ENCODE peak calls at places on chromosomes 2 and 18, in five cellular contexts. Q, O, W, A and F are unnamed samples.

GRCh38 chr2:7672027-7672684 is 754.9 kb downstream of the RNF144A start:
- DNase-seq in Q (peak; percentile 50), O (peak; percentile 35), W (peak; percentile 60), A (peak; percentile 61), F (peak; percentile 14)

GRCh38 chr2:96404446-96405373 is 69.1 kb downstream of the NCAPH start:
- DNase-seq in Q (no peak), O (no peak), W (no peak), A (no peak), F (peak; percentile 4)

GRCh38 chr18:57432765-57433400 is 2.3 kb upstream of the ONECUT2 start:
- DNase-seq in Q (no peak), O (no peak), W (no peak), A (no peak), F (no peak)

GRCh38 chr2:182906454-182906853 is 40.0 kb upstream of the FRZB start:
- DNase-seq in Q (no peak), O (no peak), W (no peak), A (no peak), F (no peak)

GRCh38 chr2:222037211-222037610 is 261.6 kb downstream of the PAX3 start:
- DNase-seq in Q (no peak), O (no peak), W (no peak), A (no peak), F (no peak)

GRCh38 chr2:44836174-44836573 is 105.3 kb upstream of the SIX3 start:
- DNase-seq in Q (no peak), O (no peak), W (no peak), A (no peak), F (no peak)

GRCh38 chr18:12333650-12334279 is 25.7 kb downstream of the TUBB6 start:
- DNase-seq in Q (no peak), O (no peak), W (no peak), A (no peak), F (no peak)

GRCh38 chr18:24878289-24878688 is 417.9 kb downstream of the HRH4 start:
- DNase-seq in Q (peak; percentile 61), O (peak; percentile 64), W (peak; percentile 74), A (peak; percentile 60), F (peak; percentile 75)

GRCh38 chr2:75407038-75407530 is 153.7 kb downstream of the EVA1A start:
- DNase-seq in Q (no peak), O (no peak), W (no peak), A (no peak), F (no peak)

GRCh38 chr2:122643725-122644329 is 888.4 kb downstream of the TSN start:
- DNase-seq in Q (peak; percentile 96), O (peak; percentile 1), W (peak; percentile 90), A (peak; percentile 64), F (peak; percentile 3)

GRCh38 chr2:7880561-7880960 is 801.3 kb upstream of the ID2 start:
- DNase-seq in Q (no peak), O (no peak), W (no peak), A (no peak), F (no peak)

GRCh38 chr18:3036108-3036507 is 23.2 kb upstream of the LPIN2 start:
- DNase-seq in Q (no peak), O (no peak), W (no peak), A (no peak), F (no peak)

GRCh38 chr2:121363632-121364420 is 78.8 kb upstream of the TFCP2L1 start:
- DNase-seq in Q (peak; percentile 88), O (peak; percentile 88), W (peak; percentile 50), A (no peak), F (peak; percentile 88)

GRCh38 chr2:175884673-175885393 is 117.2 kb downstream of the LNPK start:
- DNase-seq in Q (no peak), O (no peak), W (no peak), A (no peak), F (no peak)

GRCh38 chr2:221554769-221555510 is 17.2 kb downstream of the EPHA4 start:
- DNase-seq in Q (no peak), O (peak; percentile 60), W (peak; percentile 37), A (no peak), F (peak; percentile 43)

GRCh38 chr2:96325884-96326255 is 753 bp downstream of the ITPRIPL1 start:
- DNase-seq in Q (no peak), O (no peak), W (no peak), A (no peak), F (no peak)

GRCh38 chr2:62149708-62150107 is 46.2 kb upstream of the B3GNT2 start:
- DNase-seq in Q (peak; percentile 99), O (peak; percentile 96), W (peak; percentile 95), A (peak; percentile 55), F (peak; percentile 95)

DNA sequence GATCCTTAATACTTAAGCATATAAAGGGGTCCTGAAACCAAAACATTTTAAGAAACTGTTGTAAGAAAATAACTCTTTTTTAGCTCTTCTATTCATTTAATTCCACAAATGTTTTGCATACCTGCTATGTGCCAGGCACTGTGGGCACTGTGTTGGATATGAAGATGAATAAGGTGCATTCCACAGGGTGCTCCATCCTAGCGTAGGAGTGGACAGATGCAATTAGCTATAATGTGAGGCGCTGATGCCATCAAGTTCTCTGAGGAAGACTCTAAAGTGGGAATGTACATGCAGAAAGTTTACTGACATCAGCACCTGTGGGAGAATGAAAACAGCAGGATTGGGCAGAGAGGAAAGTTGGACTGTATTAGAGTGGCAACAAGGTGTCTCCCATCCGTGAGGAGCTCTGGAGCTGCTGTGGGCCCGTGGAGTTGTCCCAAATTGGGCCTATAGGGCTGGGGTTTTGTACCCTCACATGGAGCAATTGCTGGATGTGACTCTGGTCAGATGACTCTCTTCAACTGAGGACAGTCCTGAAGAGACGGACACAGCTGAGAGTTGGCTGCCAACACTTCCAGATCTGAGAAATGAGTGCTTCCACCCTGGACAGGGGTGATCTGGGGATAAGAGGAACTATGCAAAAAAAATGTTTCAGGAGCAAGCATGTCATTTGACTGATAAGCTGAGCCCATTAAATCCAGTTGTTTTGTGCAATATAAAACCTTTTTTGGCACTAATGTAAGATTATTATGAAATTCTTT is 22.3 kb downstream of the CD8A start:
- DNase-seq in Q (no peak), O (no peak), W (no peak), A (no peak), F (no peak)
- TF ChIP-seq CTCF in Q (no peak), O (no peak), W (no peak), A (no peak), F (no peak)

GRCh38 chr2:11589316-11589940 is 55.6 kb downstream of the GREB1 start:
- DNase-seq in Q (no peak), O (no peak), W (no peak), A (no peak), F (no peak)
- TF ChIP-seq CTCF in Q (peak; percentile 8), O (no peak), W (no peak), A (no peak), F (peak; percentile 5)

DNA sequence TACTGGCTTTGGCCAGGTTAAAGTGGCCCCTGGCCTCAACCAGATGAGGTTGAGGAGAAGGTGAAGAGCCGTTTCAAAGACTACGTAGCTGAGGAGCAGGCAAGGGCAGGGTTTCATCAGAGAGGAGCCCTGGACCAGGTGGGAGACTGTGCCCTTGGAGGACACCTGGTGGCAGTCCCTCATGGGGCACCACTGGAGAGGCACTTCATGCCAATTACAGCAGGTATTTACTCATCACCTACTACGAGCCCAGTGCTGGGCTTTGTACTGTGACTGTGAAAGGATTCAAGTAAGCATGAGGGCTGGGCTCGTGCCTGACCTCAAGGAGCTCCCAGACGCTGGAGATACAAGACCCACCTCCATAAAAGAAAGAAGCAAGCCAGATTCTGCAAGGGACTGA is 37.6 kb downstream of the SMAD7 start:
- DNase-seq in Q (no peak), O (no peak), W (no peak), A (no peak), F (no peak)
- TF ChIP-seq CTCF in Q (peak; percentile 19), O (no peak), W (peak; percentile 9), A (no peak), F (no peak)

GRCh38 chr2:47128705-47129104 is 26.4 kb downstream of the STPG4 start:
- DNase-seq in Q (no peak), O (no peak), W (no peak), A (no peak), F (no peak)

GRCh38 chr2:47129191-47129711 is 25.9 kb downstream of the STPG4 start:
- DNase-seq in Q (no peak), O (no peak), W (no peak), A (no peak), F (no peak)

GRCh38 chr2:47126783-47127182 is 28.3 kb downstream of the STPG4 start:
- DNase-seq in Q (no peak), O (no peak), W (no peak), A (no peak), F (no peak)

GRCh38 chr2:47133046-47133445 is 22.1 kb downstream of the STPG4 start:
- DNase-seq in Q (no peak), O (no peak), W (no peak), A (no peak), F (no peak)

GRCh38 chr2:47127862-47128543 is 27.1 kb downstream of the STPG4 start:
- DNase-seq in Q (no peak), O (no peak), W (no peak), A (no peak), F (no peak)
- TF ChIP-seq CTCF in Q (no peak), O (no peak), W (no peak), A (no peak), F (no peak)

GRCh38 chr2:24929230-24929629 is 9.2 kb upstream of the ADCY3 start:
- DNase-seq in Q (no peak), O (no peak), W (no peak), A (no peak), F (no peak)
- TF ChIP-seq CTCF in Q (no peak), O (no peak), W (no peak), A (no peak), F (no peak)